ENCODE peak calls at places on chromosomes 16 and 17, in seven cellular contexts. B, N, P, E, G, X and T are unnamed samples.
A peak's percentile ranks its signal among the peaks of the same experiment; 100 is the strongest.

GRCh38 chr17:2815781-2816185 is 19.5 kb downstream of the RAP1GAP2 start:
- DNase-seq in B (no peak), N (no peak), P (no peak), E (no peak), G (no peak), X (no peak), T (peak; percentile 42)

GRCh38 chr17:40828454-40829039 is 6.1 kb upstream of the KRT10 start:
- DNase-seq in B (no peak), N (no peak), P (no peak), E (no peak), G (no peak), X (no peak), T (no peak)

GRCh38 chr17:8552582-8553320 is 77.8 kb downstream of the MYH10 start:
- DNase-seq in B (no peak), N (no peak), P (no peak), E (no peak), G (no peak), X (no peak), T (no peak)

GRCh38 chr16:89409161-89409711 is 81.1 kb downstream of the ANKRD11 start:
- DNase-seq in B (no peak), N (no peak), P (no peak), E (no peak), G (no peak), X (no peak), T (no peak)

GRCh38 chr16:65583498-65583897 is 461.6 kb upstream of the CDH11 start:
- DNase-seq in B (no peak), N (no peak), P (no peak), E (no peak), G (no peak), X (no peak), T (no peak)

GRCh38 chr16:24609740-24610420 is 70.5 kb downstream of the RBBP6 start:
- DNase-seq in B (peak; percentile 27), N (peak; percentile 24), P (no peak), E (no peak), G (no peak), X (peak; percentile 69), T (peak; percentile 77)

GRCh38 chr16:70161350-70161749 is 12.2 kb upstream of the CLEC18C start:
- DNase-seq in B (no peak), N (no peak), P (no peak), E (no peak), G (no peak), X (no peak), T (no peak)

GRCh38 chr17:62714016-62714777 is 86.7 kb downstream of the MRC2 start:
- DNase-seq in B (no peak), N (no peak), P (no peak), E (no peak), G (no peak), X (no peak), T (peak; percentile 36)

GRCh38 chr17:5234645-5235576 is at the start of gene SCIMP:
- DNase-seq in B (no peak), N (no peak), P (peak; percentile 82), E (no peak), G (no peak), X (no peak), T (no peak)

GRCh38 chr17:14033166-14033565 is 36.1 kb upstream of the COX10 start:
- DNase-seq in B (no peak), N (no peak), P (no peak), E (no peak), G (no peak), X (no peak), T (no peak)

GRCh38 chr16:58510097-58510775 is 5.1 kb upstream of the SETD6 start:
- DNase-seq in B (no peak), N (no peak), P (no peak), E (no peak), G (no peak), X (peak; percentile 41), T (no peak)

GRCh38 chr16:86881118-86881510 is 302.8 kb downstream of the FOXL1 start:
- DNase-seq in B (no peak), N (no peak), P (no peak), E (no peak), G (no peak), X (no peak), T (no peak)

GRCh38 chr17:44004761-44005526 is 522 bp downstream of the NAGS start:
- DNase-seq in B (peak; percentile 58), N (no peak), P (no peak), E (no peak), G (no peak), X (peak; percentile 83), T (no peak)

GRCh38 chr16:14341324-14342225 is 270.5 kb downstream of the MRTFB start:
- DNase-seq in B (no peak), N (no peak), P (no peak), E (no peak), G (no peak), X (no peak), T (no peak)

GRCh38 chr16:46832757-46833464 is 1.9 kb upstream of the C16orf87 start:
- DNase-seq in B (no peak), N (peak; percentile 66), P (no peak), E (no peak), G (no peak), X (no peak), T (no peak)

GRCh38 chr16:22077700-22078313 is 14.5 kb upstream of the VWA3A start:
- DNase-seq in B (peak; percentile 69), N (peak; percentile 62), P (no peak), E (peak; percentile 39), G (peak; percentile 68), X (peak; percentile 84), T (peak; percentile 48)

GRCh38 chr16:4944333-4945281 is 7.7 kb upstream of the PPL start:
- DNase-seq in B (peak; percentile 64), N (peak; percentile 98), P (no peak), E (peak; percentile 84), G (peak; percentile 59), X (peak; percentile 71), T (peak; percentile 81)

GRCh38 chr17:81406117-81406953 is 11.1 kb downstream of the BAHCC1 start:
- DNase-seq in B (peak; percentile 81), N (no peak), P (no peak), E (no peak), G (no peak), X (no peak), T (no peak)

DNA sequence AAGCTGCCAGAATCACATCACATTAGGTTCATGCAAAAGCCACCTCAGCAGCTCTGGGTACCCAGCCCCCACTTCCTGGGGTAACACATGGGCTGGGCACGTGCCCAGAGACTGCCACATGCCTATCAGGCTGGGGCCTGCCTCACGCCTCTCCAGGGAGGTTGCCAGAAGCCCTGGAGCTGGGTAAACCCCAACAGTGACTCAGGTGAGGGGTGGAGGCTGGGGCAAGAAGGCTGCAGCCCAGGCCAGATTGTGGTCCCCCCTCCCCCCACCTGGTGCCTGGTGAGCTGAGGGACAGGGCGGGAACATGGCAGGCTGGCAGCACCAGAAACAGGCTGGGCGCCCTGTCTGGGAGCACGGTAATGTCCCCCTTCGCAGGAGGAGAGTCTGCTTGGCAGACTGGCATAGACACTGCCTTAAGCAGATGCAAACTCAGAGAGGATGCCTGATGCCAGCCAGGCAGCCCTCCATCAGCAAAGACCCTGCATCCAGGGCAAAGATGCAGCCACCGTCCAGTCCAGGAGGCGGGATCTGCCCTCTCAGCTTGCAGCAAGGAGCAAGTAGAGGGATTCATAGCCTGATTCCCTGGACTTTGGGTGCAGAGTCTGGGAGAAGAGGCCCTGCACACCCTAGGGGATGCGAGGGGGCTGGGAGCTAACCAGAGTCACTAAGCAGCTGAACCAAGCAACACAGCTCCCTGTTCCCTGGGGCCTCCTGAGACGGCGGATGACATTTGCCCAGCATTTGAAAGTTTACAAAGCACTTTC is 28.8 kb downstream of the NGFR start:
- DNase-seq in B (peak; percentile 56), N (no peak), P (no peak), E (no peak), G (no peak), X (peak; percentile 45), T (no peak)
- TF ChIP-seq JUND in B (no peak), N (no peak), P (no peak), E (no peak), G (no peak), X (no peak), T (no peak)

GRCh38 chr17:78172284-78173024 is 4.1 kb downstream of the SYNGR2 start:
- DNase-seq in B (no peak), N (no peak), P (no peak), E (no peak), G (no peak), X (peak; percentile 61), T (peak; percentile 36)

GRCh38 chr17:78166416-78166815 is 2.0 kb upstream of the SYNGR2 start:
- DNase-seq in B (no peak), N (no peak), P (no peak), E (no peak), G (no peak), X (no peak), T (no peak)

GRCh38 chr17:78170692-78171590 is 2.6 kb downstream of the SYNGR2 start:
- DNase-seq in B (no peak), N (no peak), P (no peak), E (no peak), G (no peak), X (no peak), T (no peak)

GRCh38 chr17:78173025-78173715 is 4.8 kb downstream of the SYNGR2 start:
- DNase-seq in B (no peak), N (no peak), P (peak; percentile 66), E (no peak), G (no peak), X (no peak), T (no peak)

GRCh38 chr17:78168906-78169793 is 769 bp downstream of the SYNGR2 start:
- DNase-seq in B (peak; percentile 92), N (no peak), P (no peak), E (peak; percentile 64), G (peak; percentile 35), X (peak; percentile 80), T (peak; percentile 96)
- TF ChIP-seq JUND in B (no peak), N (no peak), P (no peak), E (no peak), G (no peak), X (no peak), T (no peak)

DNA sequence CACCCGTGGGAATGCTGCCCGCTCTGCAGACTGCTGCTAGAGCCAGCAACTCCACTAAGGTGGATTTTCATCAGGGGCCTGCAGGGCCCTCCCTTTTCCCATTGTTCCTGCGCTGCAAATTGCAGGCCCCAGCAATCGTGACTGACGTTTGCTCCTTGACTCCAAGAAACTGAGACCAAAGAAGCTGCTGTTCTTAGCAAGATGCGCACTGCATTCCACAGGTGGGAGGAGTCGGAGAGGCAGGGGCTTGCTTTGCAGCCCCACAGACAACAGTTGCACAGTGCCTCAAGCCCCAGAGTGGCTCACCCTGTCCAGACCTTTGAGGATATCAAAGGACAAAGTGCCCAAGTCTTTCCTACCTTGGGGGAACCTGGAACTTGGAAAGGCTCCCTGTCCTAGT is 25.0 kb downstream of the PLCD3 start:
- DNase-seq in B (no peak), N (no peak), P (no peak), E (no peak), G (no peak), X (no peak), T (no peak)
- TF ChIP-seq JUND in B (no peak), N (no peak), P (no peak), E (no peak), G (no peak), X (no peak), T (no peak)

DNA sequence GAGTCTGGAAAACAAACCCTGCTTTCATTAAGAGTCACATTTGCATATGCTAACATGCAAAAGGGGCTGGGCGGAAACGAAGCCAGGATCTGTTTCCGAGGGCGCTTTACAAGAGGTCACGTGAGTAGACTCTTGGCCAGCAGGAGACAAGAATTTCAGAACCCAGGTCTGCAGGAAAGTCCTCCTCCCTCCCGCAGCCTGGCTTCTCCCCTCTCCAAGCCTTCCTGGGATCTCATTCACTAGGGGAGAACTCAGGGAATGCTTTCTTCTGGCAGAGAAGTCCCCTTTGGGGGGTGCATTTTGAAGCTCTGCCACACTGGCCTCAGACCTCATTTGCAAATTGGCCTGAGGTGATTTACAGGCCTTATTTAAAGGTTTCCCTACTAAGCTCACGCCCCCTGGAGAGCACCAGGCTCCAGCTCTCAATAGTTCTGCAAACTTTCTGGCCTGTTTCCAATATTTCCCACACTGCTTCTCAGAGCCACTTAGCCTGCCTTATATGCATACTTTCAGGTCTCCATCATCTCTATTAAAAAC is 57.2 kb upstream of the CACNG5 start:
- DNase-seq in B (no peak), N (no peak), P (no peak), E (no peak), G (no peak), X (peak; percentile 62), T (peak; percentile 37)
- TF ChIP-seq JUND in B (no peak), N (no peak), P (no peak), E (no peak), G (no peak), X (no peak), T (no peak)